ENCODE peak calls at places on chromosomes 6 and 20, in seven cellular contexts. Q is K562, D is Panc1, G is HepG2, I is GM12878, A is SK-N-SH, F is H1. O is an unnamed sample.

GRCh38 chr20:58349586-58349985 is 39.4 kb upstream of the VAPB start:
- DNase-seq in F (no peak), I (no peak), D (no peak), Q (no peak), A (peak), G (no peak), O (no peak)

GRCh38 chr6:143836150-143836549 is 7.0 kb upstream of the LTV1 start:
- DNase-seq in I (no peak), Q (no peak), G (no peak), A (no peak), D (no peak), F (no peak), O (no peak)

GRCh38 chr6:25017932-25018581 is 82.3 kb upstream of the RIPOR2 start:
- DNase-seq in G (peak), I (no peak), Q (peak), F (peak), A (no peak), D (peak), O (peak)

GRCh38 chr6:126662966-126663365 is 323.1 kb downstream of the CENPW start:
- DNase-seq in A (no peak), F (no peak), Q (no peak), D (no peak), G (no peak), I (no peak), O (no peak)

GRCh38 chr6:126643352-126643751 is 303.4 kb downstream of the CENPW start:
- DNase-seq in A (peak), I (no peak), G (no peak), Q (no peak), F (no peak), D (no peak), O (no peak)

GRCh38 chr6:109925060-109925459 is 53.1 kb upstream of the GPR6 start:
- DNase-seq in D (no peak), G (no peak), F (no peak), I (no peak), A (no peak), Q (no peak), O (no peak)

GRCh38 chr6:18121580-18122127 is 823 bp downstream of the NHLRC1 start:
- DNase-seq in G (peak), D (no peak), Q (peak), A (no peak), I (no peak), F (peak), O (no peak)

GRCh38 chr6:144413418-144413817 is 128.3 kb downstream of the UTRN start:
- DNase-seq in A (no peak), D (peak), I (no peak), F (no peak), G (no peak), Q (no peak), O (no peak)

GRCh38 chr6:159969204-159969912 is 476 bp downstream of the IGF2R start:
- DNase-seq in F (peak), I (no peak), Q (peak), A (peak), D (no peak), G (no peak), O (no peak)

GRCh38 chr6:2378891-2379652 is 133.7 kb upstream of the GMDS start:
- DNase-seq in A (no peak), I (no peak), Q (no peak), D (no peak), F (no peak), G (no peak), O (peak)

GRCh38 chr20:18267815-18268214 is 20.5 kb upstream of the ZNF133 start:
- DNase-seq in A (no peak), I (no peak), F (no peak), D (no peak), G (no peak), Q (no peak), O (no peak)

GRCh38 chr20:10710995-10711775 is 37.4 kb upstream of the JAG1 start:
- DNase-seq in D (no peak), Q (no peak), G (peak), A (no peak), I (no peak), F (no peak), O (no peak)

GRCh38 chr6:14423955-14424354 is 306.4 kb downstream of the CD83 start:
- DNase-seq in Q (no peak), D (no peak), I (no peak), F (no peak), G (no peak), A (no peak), O (no peak)
- TF ChIP-seq SIN3A in Q (no peak), D (no peak), I (no peak), F (no peak), G (no peak), A (no peak), O (no peak)

GRCh38 chr20:33859751-33860150 is 48.6 kb downstream of the CHMP4B start:
- DNase-seq in F (no peak), I (no peak), A (no peak), D (no peak), G (no peak), Q (no peak), O (no peak)

GRCh38 chr20:33858666-33859065 is 47.5 kb downstream of the CHMP4B start:
- DNase-seq in D (no peak), I (no peak), G (no peak), A (no peak), F (no peak), Q (no peak), O (no peak)

GRCh38 chr20:33857722-33858563 is 46.8 kb downstream of the CHMP4B start:
- DNase-seq in D (no peak), I (no peak), F (no peak), A (no peak), G (no peak), Q (no peak), O (no peak)

GRCh38 chr20:33861458-33861857 is 50.3 kb downstream of the CHMP4B start:
- DNase-seq in A (no peak), Q (no peak), G (no peak), F (no peak), I (no peak), D (no peak), O (no peak)

GRCh38 chr20:33859157-33859695 is 48.1 kb downstream of the CHMP4B start:
- DNase-seq in D (peak), A (no peak), I (no peak), F (no peak), Q (no peak), G (peak), O (no peak)
- TF ChIP-seq SIN3A in D (no peak), A (no peak), I (no peak), F (no peak), Q (no peak), G (no peak), O (no peak)

GRCh38 chr6:20757761-20758160 is 223.5 kb downstream of the CDKAL1 start:
- DNase-seq in G (no peak), Q (no peak), I (no peak), A (no peak), D (no peak), F (no peak), O (no peak)

GRCh38 chr6:20763311-20763710 is 229.1 kb downstream of the CDKAL1 start:
- DNase-seq in F (no peak), D (no peak), Q (no peak), G (no peak), I (no peak), A (no peak), O (no peak)
- TF ChIP-seq SIN3A in F (no peak), D (no peak), Q (no peak), G (no peak), I (no peak), A (no peak), O (no peak)

GRCh38 chr6:105596284-105596755 is 193.4 kb upstream of the PREP start:
- DNase-seq in A (no peak), F (no peak), I (no peak), D (peak), G (no peak), Q (no peak), O (no peak)
- TF ChIP-seq SIN3A in A (peak), F (no peak), I (no peak), D (no peak), G (no peak), Q (no peak), O (no peak)

GRCh38 chr20:20037960-20038359 is 14.3 kb downstream of the CRNKL1 start:
- DNase-seq in F (no peak), G (no peak), A (no peak), I (no peak), D (no peak), Q (no peak), O (no peak)

GRCh38 chr20:20038586-20038985 is 13.7 kb downstream of the CRNKL1 start:
- DNase-seq in F (no peak), I (no peak), Q (no peak), G (no peak), D (no peak), A (no peak), O (no peak)

GRCh38 chr20:20031790-20032189 is 14.6 kb downstream of the NAA20 start:
- DNase-seq in Q (no peak), I (no peak), F (no peak), D (no peak), G (no peak), A (no peak), O (no peak)

GRCh38 chr20:20036756-20037155 is 15.5 kb downstream of the CRNKL1 start:
- DNase-seq in G (no peak), F (no peak), A (no peak), D (no peak), Q (no peak), I (no peak), O (no peak)

GRCh38 chr20:20034486-20034885 is 17.3 kb downstream of the NAA20 start:
- DNase-seq in I (no peak), D (no peak), F (no peak), A (peak), Q (no peak), G (no peak), O (no peak)
- TF ChIP-seq SIN3A in I (no peak), D (no peak), F (no peak), A (no peak), Q (no peak), G (no peak), O (no peak)

O was measured in HCT116.